ENCODE peak calls at places on chromosomes 16 and 17, in nine cellular contexts. P, G, Y, M, C, I, F, N and R are unnamed samples.

GRCh38 chr17:28344011-28344410 is 8.4 kb downstream of the TNFAIP1 start:
- DNase-seq in C (no peak), N (no peak), P (no peak), M (no peak), F (no peak), G (no peak), Y (no peak), I (no peak), R (no peak)

GRCh38 chr17:71110326-71110725 is 941.0 kb downstream of the KCNJ2 start:
- DNase-seq in Y (no peak), M (no peak), G (no peak), C (no peak), P (no peak), F (no peak), N (no peak), I (no peak), R (no peak)

GRCh38 chr17:81435636-81436293 is 40.5 kb downstream of the BAHCC1 start:
- DNase-seq in F (no peak), I (no peak), N (no peak), M (no peak), G (no peak), Y (no peak), C (no peak), P (no peak), R (no peak)

GRCh38 chr16:29729116-29729521 is 16.7 kb downstream of the C16orf54 start:
- DNase-seq in I (no peak), C (no peak), Y (peak; percentile 56), M (peak; percentile 14), N (no peak), P (peak; percentile 72), G (peak; percentile 23), F (no peak), R (no peak)

GRCh38 chr17:32483451-32484019 is 3.3 kb upstream of the CDK5R1 start:
- DNase-seq in G (peak; percentile 92), Y (peak; percentile 77), C (peak; percentile 50), P (peak; percentile 80), F (peak; percentile 79), I (peak; percentile 69), N (peak; percentile 94), M (peak; percentile 89), R (no peak)

GRCh38 chr17:56149266-56150036 is 3.8 kb upstream of the ANKFN1 start:
- DNase-seq in N (no peak), F (no peak), Y (no peak), M (no peak), P (peak; percentile 58), G (no peak), I (no peak), C (no peak), R (no peak)

GRCh38 chr17:29624586-29624985 is 1.9 kb upstream of the CORO6 start:
- DNase-seq in N (no peak), F (no peak), G (no peak), I (no peak), C (no peak), M (no peak), Y (no peak), P (no peak), R (no peak)

GRCh38 chr17:74042744-74043486 is 160.6 kb upstream of the RPL38 start:
- DNase-seq in C (no peak), M (no peak), Y (peak; percentile 31), G (no peak), N (no peak), I (no peak), P (peak; percentile 99), F (no peak), R (no peak)

GRCh38 chr17:1073241-1073962 is 76.5 kb downstream of the TIMM22 start:
- DNase-seq in G (no peak), C (no peak), I (no peak), N (peak; percentile 59), M (no peak), P (no peak), F (no peak), Y (no peak), R (no peak)

GRCh38 chr17:489758-490329 is 137.2 kb upstream of the RPH3AL start:
- DNase-seq in I (peak; percentile 29), F (no peak), P (peak; percentile 75), Y (peak; percentile 38), G (peak; percentile 45), M (peak; percentile 38), C (peak; percentile 76), N (peak; percentile 84), R (peak; percentile 48)

GRCh38 chr17:10050597-10051101 is 145.6 kb upstream of the RCVRN start:
- DNase-seq in P (peak; percentile 32), C (no peak), F (no peak), G (no peak), N (peak; percentile 43), M (peak; percentile 65), Y (peak; percentile 82), I (no peak), R (no peak)

GRCh38 chr17:1787301-1787902 is 25.5 kb downstream of the SERPINF1 start:
- DNase-seq in C (no peak), P (peak; percentile 97), G (peak; percentile 85), I (peak; percentile 55), Y (peak; percentile 93), N (peak; percentile 75), M (peak; percentile 64), F (no peak), R (no peak)

GRCh38 chr16:70604407-70605283 is 41.7 kb upstream of the IL34 start:
- DNase-seq in Y (no peak), I (no peak), P (no peak), G (no peak), M (no peak), N (no peak), F (no peak), C (no peak), R (no peak)

GRCh38 chr16:31513126-31513525 is 4.9 kb upstream of the RUSF1 start:
- DNase-seq in P (peak; percentile 75), N (no peak), C (no peak), M (no peak), I (no peak), Y (peak; percentile 22), G (no peak), F (no peak), R (no peak)

GRCh38 chr17:44221072-44221861 is 1.8 kb upstream of the UBTF start:
- DNase-seq in G (peak; percentile 67), N (peak; percentile 93), Y (peak; percentile 83), M (peak; percentile 86), I (peak; percentile 82), P (peak; percentile 90), C (peak; percentile 80), F (peak; percentile 92), R (peak; percentile 53)

GRCh38 chr16:80938035-80938927 is 68.4 kb downstream of the CMC2 start:
- DNase-seq in Y (peak; percentile 94), N (no peak), F (peak; percentile 84), G (peak; percentile 64), I (peak; percentile 35), M (peak; percentile 32), C (no peak), P (peak; percentile 97), R (no peak)

GRCh38 chr16:54821731-54822130 is 108.9 kb upstream of the IRX5 start:
- DNase-seq in M (no peak), I (no peak), F (no peak), G (no peak), P (no peak), C (no peak), Y (no peak), N (no peak), R (no peak)

GRCh38 chr16:20763461-20764232 is at the start of gene ACSM3:
- DNase-seq in P (peak; percentile 74), C (peak; percentile 84), N (peak; percentile 47), I (peak; percentile 88), Y (peak; percentile 83), F (no peak), M (peak; percentile 36), G (peak; percentile 66), R (peak; percentile 24)

GRCh38 chr16:81838794-81839193 is 59.7 kb downstream of the PLCG2 start:
- DNase-seq in C (no peak), F (no peak), M (no peak), Y (no peak), N (no peak), I (no peak), G (no peak), P (peak; percentile 51), R (no peak)

GRCh38 chr17:61260061-61260797 is 139.4 kb upstream of the TBX2 start:
- DNase-seq in Y (peak; percentile 91), M (peak; percentile 53), C (no peak), G (no peak), P (no peak), N (no peak), F (no peak), I (no peak), R (no peak)
- H3K9me3 ChIP-seq in Y (no peaks in the 10 kb centered on the region), M (no peaks in the 10 kb centered on the region), C (no peaks in the 10 kb centered on the region), G (no peaks in the 10 kb centered on the region), P (no peaks in the 10 kb centered on the region), N (no peaks in the 10 kb centered on the region), F (no peaks in the 10 kb centered on the region), I (no peaks in the 10 kb centered on the region), R (no peaks in the 10 kb centered on the region)

GRCh38 chr16:88543230-88543813 is 26.9 kb upstream of the ZC3H18 start:
- DNase-seq in G (no peak), P (no peak), F (no peak), M (no peak), C (no peak), I (no peak), Y (no peak), N (no peak), R (no peak)
- H3K9me3 ChIP-seq in G (no peaks in the 10 kb centered on the region), P (no peaks in the 10 kb centered on the region), F (peaks cover 14% of the 10 kb centered on the region), M (no peaks in the 10 kb centered on the region), C (peaks cover 3% of the 10 kb centered on the region), I (no peaks in the 10 kb centered on the region), Y (no peaks in the 10 kb centered on the region), N (no peaks in the 10 kb centered on the region), R (no peaks in the 10 kb centered on the region)

GRCh38 chr16:35706901-35707300 is 2247.5 kb downstream of the TP53TG3F start:
- DNase-seq in M (no peak), N (no peak), I (no peak), Y (no peak), P (no peak), F (no peak), G (no peak), C (no peak), R (no peak)
- H3K9me3 ChIP-seq in M (no peaks in the 10 kb centered on the region), N (peaks cover 4% of the 10 kb centered on the region), I (peaks cover 2% of the 10 kb centered on the region), Y (no peaks in the 10 kb centered on the region), P (no peaks in the 10 kb centered on the region), F (peaks cover 7% of the 10 kb centered on the region), G (no peaks in the 10 kb centered on the region), C (peaks cover 10% of the 10 kb centered on the region), R (no peaks in the 10 kb centered on the region)

GRCh38 chr17:82949361-82949760 is 109.5 kb upstream of the ZNF750 start:
- DNase-seq in C (no peak), N (peak; percentile 35), M (no peak), Y (no peak), P (no peak), G (no peak), I (peak; percentile 5), F (no peak), R (no peak)

GRCh38 chr17:82949984-82950383 is 110.2 kb upstream of the ZNF750 start:
- DNase-seq in G (no peak), M (no peak), P (no peak), I (peak; percentile 4), F (no peak), Y (no peak), C (no peak), N (peak; percentile 36), R (no peak)

GRCh38 chr17:82950525-82951102 is 110.8 kb upstream of the ZNF750 start:
- DNase-seq in G (no peak), P (no peak), F (peak; percentile 44), N (peak; percentile 14), I (peak; percentile 3), Y (no peak), C (no peak), M (no peak), R (no peak)

GRCh38 chr17:82948957-82949356 is 109.1 kb upstream of the ZNF750 start:
- DNase-seq in I (no peak), M (no peak), P (no peak), F (no peak), N (peak; percentile 20), C (no peak), Y (no peak), G (no peak), R (no peak)

GRCh38 chr17:82952019-82952418 is 112.2 kb upstream of the ZNF750 start:
- DNase-seq in M (no peak), P (no peak), N (peak; percentile 29), F (peak; percentile 37), G (no peak), Y (no peak), I (peak; percentile 6), C (no peak), R (no peak)
- H3K9me3 ChIP-seq in M (no peaks in the 10 kb centered on the region), P (no peaks in the 10 kb centered on the region), N (no peaks in the 10 kb centered on the region), F (peaks cover 9% of the 10 kb centered on the region), G (no peaks in the 10 kb centered on the region), Y (no peaks in the 10 kb centered on the region), I (no peaks in the 10 kb centered on the region), C (no peaks in the 10 kb centered on the region), R (no peaks in the 10 kb centered on the region)